ENCODE peak calls at places on chromosomes 13 and 19, in six cellular contexts. One of them, this sample, is unnamed.
A peak's percentile ranks its signal among the peaks of the same experiment; 100 is the strongest.

GRCh38 chr19:41887711-41888382 is 4.9 kb downstream of the ARHGEF1 start:
- DNase-seq in stimulated activated CD4-positive, alpha-beta T cell treated with anti-CD3 and anti-CD28 coated beads, Interleukin-15, amount 100 ng/mL, for 1 hour: peak; percentile 71
- DNase-seq in NCI-H187: peak; percentile 48
- DNase-seq in fibroblast of the aortic adventitia: no peak
- DNase-seq in HTR-8/SVneo: peak; percentile 73
- DNase-seq in ovary: no peak
- DNase-seq in this sample: peak; percentile 65

GRCh38 chr13:67238277-67238859 is 8.2 kb upstream of the PCDH9 start:
- DNase-seq in stimulated activated CD4-positive, alpha-beta T cell treated with anti-CD3 and anti-CD28 coated beads, Interleukin-15, amount 100 ng/mL, for 1 hour: no peak
- DNase-seq in NCI-H187: no peak
- DNase-seq in fibroblast of the aortic adventitia: peak; percentile 67
- DNase-seq in HTR-8/SVneo: peak; percentile 4
- DNase-seq in ovary: no peak
- DNase-seq in this sample: no peak

GRCh38 chr19:869245-870177 is 10.0 kb downstream of the CFD start:
- DNase-seq in stimulated activated CD4-positive, alpha-beta T cell treated with anti-CD3 and anti-CD28 coated beads, Interleukin-15, amount 100 ng/mL, for 1 hour: no peak
- DNase-seq in NCI-H187: no peak
- DNase-seq in fibroblast of the aortic adventitia: peak; percentile 98
- DNase-seq in HTR-8/SVneo: peak; percentile 82
- DNase-seq in ovary: peak; percentile 87
- DNase-seq in this sample: no peak

GRCh38 chr13:48532146-48532472 is 771 bp downstream of the RCBTB2 start:
- DNase-seq in stimulated activated CD4-positive, alpha-beta T cell treated with anti-CD3 and anti-CD28 coated beads, Interleukin-15, amount 100 ng/mL, for 1 hour: no peak
- DNase-seq in NCI-H187: no peak
- DNase-seq in fibroblast of the aortic adventitia: peak; percentile 74
- DNase-seq in HTR-8/SVneo: no peak
- DNase-seq in ovary: no peak
- DNase-seq in this sample: no peak

GRCh38 chr13:30421093-30422055 is 919 bp upstream of the UBE2L5 start:
- DNase-seq in stimulated activated CD4-positive, alpha-beta T cell treated with anti-CD3 and anti-CD28 coated beads, Interleukin-15, amount 100 ng/mL, for 1 hour: no peak
- DNase-seq in NCI-H187: no peak
- DNase-seq in fibroblast of the aortic adventitia: peak; percentile 94
- DNase-seq in HTR-8/SVneo: peak; percentile 50
- DNase-seq in ovary: peak; percentile 87
- DNase-seq in this sample: peak; percentile 87

GRCh38 chr13:44393391-44393790 is 19.8 kb downstream of the SERP2 start:
- DNase-seq in stimulated activated CD4-positive, alpha-beta T cell treated with anti-CD3 and anti-CD28 coated beads, Interleukin-15, amount 100 ng/mL, for 1 hour: no peak
- DNase-seq in NCI-H187: no peak
- DNase-seq in fibroblast of the aortic adventitia: no peak
- DNase-seq in HTR-8/SVneo: no peak
- DNase-seq in ovary: no peak
- DNase-seq in this sample: peak; percentile 9

GRCh38 chr13:63948045-63948444 is 2532.4 kb upstream of the PCDH20 start:
- DNase-seq in stimulated activated CD4-positive, alpha-beta T cell treated with anti-CD3 and anti-CD28 coated beads, Interleukin-15, amount 100 ng/mL, for 1 hour: no peak
- DNase-seq in NCI-H187: no peak
- DNase-seq in fibroblast of the aortic adventitia: no peak
- DNase-seq in HTR-8/SVneo: no peak
- DNase-seq in ovary: no peak
- DNase-seq in this sample: no peak

GRCh38 chr13:103303078-103303651 is 236.9 kb upstream of the SLC10A2 start:
- DNase-seq in stimulated activated CD4-positive, alpha-beta T cell treated with anti-CD3 and anti-CD28 coated beads, Interleukin-15, amount 100 ng/mL, for 1 hour: no peak
- DNase-seq in NCI-H187: no peak
- DNase-seq in fibroblast of the aortic adventitia: no peak
- DNase-seq in HTR-8/SVneo: no peak
- DNase-seq in ovary: no peak
- DNase-seq in this sample: no peak

GRCh38 chr19:11324748-11325389 is 14.6 kb downstream of the RAB3D start:
- DNase-seq in stimulated activated CD4-positive, alpha-beta T cell treated with anti-CD3 and anti-CD28 coated beads, Interleukin-15, amount 100 ng/mL, for 1 hour: no peak
- DNase-seq in NCI-H187: no peak
- DNase-seq in fibroblast of the aortic adventitia: no peak
- DNase-seq in HTR-8/SVneo: no peak
- DNase-seq in ovary: no peak
- DNase-seq in this sample: no peak

GRCh38 chr13:112657850-112658445 is 31.9 kb upstream of the ATP11A start:
- DNase-seq in stimulated activated CD4-positive, alpha-beta T cell treated with anti-CD3 and anti-CD28 coated beads, Interleukin-15, amount 100 ng/mL, for 1 hour: no peak
- DNase-seq in NCI-H187: no peak
- DNase-seq in fibroblast of the aortic adventitia: peak; percentile 40
- DNase-seq in HTR-8/SVneo: peak; percentile 70
- DNase-seq in ovary: no peak
- DNase-seq in this sample: no peak

GRCh38 chr13:36069881-36070366 is 61.3 kb downstream of the DCLK1 start:
- DNase-seq in stimulated activated CD4-positive, alpha-beta T cell treated with anti-CD3 and anti-CD28 coated beads, Interleukin-15, amount 100 ng/mL, for 1 hour: no peak
- DNase-seq in NCI-H187: no peak
- DNase-seq in fibroblast of the aortic adventitia: peak; percentile 94
- DNase-seq in HTR-8/SVneo: no peak
- DNase-seq in ovary: peak; percentile 31
- DNase-seq in this sample: no peak

GRCh38 chr19:30228113-30228725 is 144.0 kb upstream of the ZNF536 start:
- DNase-seq in stimulated activated CD4-positive, alpha-beta T cell treated with anti-CD3 and anti-CD28 coated beads, Interleukin-15, amount 100 ng/mL, for 1 hour: no peak
- DNase-seq in NCI-H187: no peak
- DNase-seq in fibroblast of the aortic adventitia: no peak
- DNase-seq in HTR-8/SVneo: no peak
- DNase-seq in ovary: no peak
- DNase-seq in this sample: peak; percentile 42

GRCh38 chr13:35411059-35411744 is 65.3 kb downstream of the MAB21L1 start:
- DNase-seq in stimulated activated CD4-positive, alpha-beta T cell treated with anti-CD3 and anti-CD28 coated beads, Interleukin-15, amount 100 ng/mL, for 1 hour: no peak
- DNase-seq in NCI-H187: no peak
- DNase-seq in fibroblast of the aortic adventitia: no peak
- DNase-seq in HTR-8/SVneo: no peak
- DNase-seq in ovary: no peak
- DNase-seq in this sample: no peak

GRCh38 chr19:11025006-11025405 is 64.2 kb downstream of the SMARCA4 start:
- DNase-seq in stimulated activated CD4-positive, alpha-beta T cell treated with anti-CD3 and anti-CD28 coated beads, Interleukin-15, amount 100 ng/mL, for 1 hour: no peak
- DNase-seq in NCI-H187: no peak
- DNase-seq in fibroblast of the aortic adventitia: no peak
- DNase-seq in HTR-8/SVneo: no peak
- DNase-seq in ovary: peak; percentile 19
- DNase-seq in this sample: no peak

GRCh38 chr19:18205180-18205915 is 1.5 kb upstream of the RAB3A start:
- DNase-seq in stimulated activated CD4-positive, alpha-beta T cell treated with anti-CD3 and anti-CD28 coated beads, Interleukin-15, amount 100 ng/mL, for 1 hour: peak; percentile 41
- DNase-seq in NCI-H187: no peak
- DNase-seq in fibroblast of the aortic adventitia: peak; percentile 79
- DNase-seq in HTR-8/SVneo: peak; percentile 60
- DNase-seq in ovary: peak; percentile 92
- DNase-seq in this sample: peak; percentile 79

GRCh38 chr13:48400820-48401219 is 12.1 kb downstream of the LPAR6 start:
- DNase-seq in stimulated activated CD4-positive, alpha-beta T cell treated with anti-CD3 and anti-CD28 coated beads, Interleukin-15, amount 100 ng/mL, for 1 hour: no peak
- DNase-seq in NCI-H187: no peak
- DNase-seq in fibroblast of the aortic adventitia: peak; percentile 82
- DNase-seq in HTR-8/SVneo: peak; percentile 10
- DNase-seq in ovary: no peak
- DNase-seq in this sample: no peak

GRCh38 chr13:20489185-20489820 is 36.4 kb downstream of the CRYL1 start:
- DNase-seq in stimulated activated CD4-positive, alpha-beta T cell treated with anti-CD3 and anti-CD28 coated beads, Interleukin-15, amount 100 ng/mL, for 1 hour: peak; percentile 11
- DNase-seq in NCI-H187: peak; percentile 27
- DNase-seq in fibroblast of the aortic adventitia: no peak
- DNase-seq in HTR-8/SVneo: peak; percentile 20
- DNase-seq in ovary: no peak
- DNase-seq in this sample: no peak

GRCh38 chr19:7897289-7897688 is 6.4 kb upstream of the MAP2K7 start:
- DNase-seq in stimulated activated CD4-positive, alpha-beta T cell treated with anti-CD3 and anti-CD28 coated beads, Interleukin-15, amount 100 ng/mL, for 1 hour: no peak
- DNase-seq in NCI-H187: no peak
- DNase-seq in fibroblast of the aortic adventitia: no peak
- DNase-seq in HTR-8/SVneo: no peak
- DNase-seq in ovary: no peak
- DNase-seq in this sample: no peak

GRCh38 chr13:46062190-46062589 is 9.6 kb upstream of the ZC3H13 start:
- DNase-seq in stimulated activated CD4-positive, alpha-beta T cell treated with anti-CD3 and anti-CD28 coated beads, Interleukin-15, amount 100 ng/mL, for 1 hour: no peak
- DNase-seq in NCI-H187: no peak
- DNase-seq in fibroblast of the aortic adventitia: peak; percentile 7
- DNase-seq in HTR-8/SVneo: peak; percentile 5
- DNase-seq in ovary: no peak
- DNase-seq in this sample: no peak

GRCh38 chr13:26486550-26486949 is 70.9 kb upstream of the WASF3 start:
- DNase-seq in stimulated activated CD4-positive, alpha-beta T cell treated with anti-CD3 and anti-CD28 coated beads, Interleukin-15, amount 100 ng/mL, for 1 hour: no peak
- DNase-seq in NCI-H187: no peak
- DNase-seq in fibroblast of the aortic adventitia: no peak
- DNase-seq in HTR-8/SVneo: no peak
- DNase-seq in ovary: no peak
- DNase-seq in this sample: no peak

GRCh38 chr19:16417660-16418596 is 53.8 kb downstream of the EPS15L1 start:
- DNase-seq in stimulated activated CD4-positive, alpha-beta T cell treated with anti-CD3 and anti-CD28 coated beads, Interleukin-15, amount 100 ng/mL, for 1 hour: peak; percentile 53
- DNase-seq in NCI-H187: no peak
- DNase-seq in fibroblast of the aortic adventitia: peak; percentile 51
- DNase-seq in HTR-8/SVneo: peak; percentile 88
- DNase-seq in ovary: peak; percentile 78
- DNase-seq in this sample: no peak

GRCh38 chr13:108346376-108346775 is 76.9 kb downstream of the TNFSF13B start:
- DNase-seq in stimulated activated CD4-positive, alpha-beta T cell treated with anti-CD3 and anti-CD28 coated beads, Interleukin-15, amount 100 ng/mL, for 1 hour: no peak
- DNase-seq in NCI-H187: no peak
- DNase-seq in fibroblast of the aortic adventitia: no peak
- DNase-seq in HTR-8/SVneo: no peak
- DNase-seq in ovary: no peak
- DNase-seq in this sample: no peak

GRCh38 chr13:31927219-31927653 is 104.3 kb upstream of the FRY start:
- DNase-seq in stimulated activated CD4-positive, alpha-beta T cell treated with anti-CD3 and anti-CD28 coated beads, Interleukin-15, amount 100 ng/mL, for 1 hour: no peak
- DNase-seq in NCI-H187: no peak
- DNase-seq in fibroblast of the aortic adventitia: no peak
- DNase-seq in HTR-8/SVneo: no peak
- DNase-seq in ovary: no peak
- DNase-seq in this sample: no peak

GRCh38 chr19:3443840-3444694 is 36.3 kb downstream of the SMIM24 start:
- DNase-seq in stimulated activated CD4-positive, alpha-beta T cell treated with anti-CD3 and anti-CD28 coated beads, Interleukin-15, amount 100 ng/mL, for 1 hour: no peak
- DNase-seq in NCI-H187: no peak
- DNase-seq in fibroblast of the aortic adventitia: no peak
- DNase-seq in HTR-8/SVneo: no peak
- DNase-seq in ovary: no peak
- DNase-seq in this sample: no peak

GRCh38 chr19:48681127-48681470 is 8.3 kb upstream of the NTN5 start:
- DNase-seq in stimulated activated CD4-positive, alpha-beta T cell treated with anti-CD3 and anti-CD28 coated beads, Interleukin-15, amount 100 ng/mL, for 1 hour: no peak
- DNase-seq in NCI-H187: no peak
- DNase-seq in fibroblast of the aortic adventitia: peak; percentile 56
- DNase-seq in HTR-8/SVneo: no peak
- DNase-seq in ovary: no peak
- DNase-seq in this sample: no peak

GRCh38 chr19:28964500-28964899 is 248.5 kb downstream of the UQCRFS1 start:
- DNase-seq in stimulated activated CD4-positive, alpha-beta T cell treated with anti-CD3 and anti-CD28 coated beads, Interleukin-15, amount 100 ng/mL, for 1 hour: no peak
- DNase-seq in NCI-H187: no peak
- DNase-seq in fibroblast of the aortic adventitia: no peak
- DNase-seq in HTR-8/SVneo: no peak
- DNase-seq in ovary: no peak
- DNase-seq in this sample: no peak

This sample was measured in pancreas.